ENCODE peak calls at places on chromosomes 7 and 10, in four cellular contexts. One of them, this sample, is unnamed.

GRCh38 chr10:103739039-103739764 is 116.2 kb downstream of the SH3PXD2A start:
- DNase-seq in breast epithelium: peak
- DNase-seq in gastrocnemius medialis: no peak
- DNase-seq in A549: no peak
- DNase-seq in this sample: peak

GRCh38 chr10:775245-776075 is 86.0 kb upstream of the DIP2C start:
- DNase-seq in breast epithelium: peak
- DNase-seq in gastrocnemius medialis: peak
- DNase-seq in A549: no peak
- DNase-seq in this sample: no peak

GRCh38 chr7:41974835-41975234 is 262.2 kb downstream of the GLI3 start:
- DNase-seq in breast epithelium: no peak
- DNase-seq in gastrocnemius medialis: no peak
- DNase-seq in A549: no peak
- DNase-seq in this sample: no peak

GRCh38 chr7:37047260-37047659 is 323.0 kb upstream of the AOAH start:
- DNase-seq in breast epithelium: no peak
- DNase-seq in gastrocnemius medialis: no peak
- DNase-seq in A549: no peak
- DNase-seq in this sample: no peak

GRCh38 chr7:26157520-26158105 is 5.6 kb downstream of the NFE2L3 start:
- DNase-seq in breast epithelium: no peak
- DNase-seq in gastrocnemius medialis: no peak
- DNase-seq in A549: no peak
- DNase-seq in this sample: no peak

GRCh38 chr10:16441106-16441850 is 4.5 kb downstream of the PTER start:
- DNase-seq in breast epithelium: no peak
- DNase-seq in gastrocnemius medialis: no peak
- DNase-seq in A549: no peak
- DNase-seq in this sample: no peak

GRCh38 chr7:35647171-35647574 is 47.8 kb downstream of the HERPUD2 start:
- DNase-seq in breast epithelium: no peak
- DNase-seq in gastrocnemius medialis: no peak
- DNase-seq in A549: no peak
- DNase-seq in this sample: no peak

GRCh38 chr10:114131094-114131493 is 42.9 kb downstream of the CCDC186 start:
- DNase-seq in breast epithelium: no peak
- DNase-seq in gastrocnemius medialis: no peak
- DNase-seq in A549: no peak
- DNase-seq in this sample: no peak

GRCh38 chr7:14125998-14126397 is 136.5 kb upstream of the ETV1 start:
- DNase-seq in breast epithelium: no peak
- DNase-seq in gastrocnemius medialis: no peak
- DNase-seq in A549: no peak
- DNase-seq in this sample: no peak

GRCh38 chr10:117439243-117439912 is 64.1 kb upstream of the PDZD8 start:
- DNase-seq in breast epithelium: no peak
- DNase-seq in gastrocnemius medialis: peak
- DNase-seq in A549: peak
- DNase-seq in this sample: no peak

GRCh38 chr10:24793648-24794379 is 70.1 kb upstream of the ARHGAP21 start:
- DNase-seq in breast epithelium: no peak
- DNase-seq in gastrocnemius medialis: no peak
- DNase-seq in A549: no peak
- DNase-seq in this sample: no peak

GRCh38 chr7:25454562-25455031 is 226.3 kb upstream of the NPVF start:
- DNase-seq in breast epithelium: no peak
- DNase-seq in gastrocnemius medialis: peak
- DNase-seq in A549: no peak
- DNase-seq in this sample: peak

GRCh38 chr10:36608251-36608650 is 517.1 kb upstream of the ANKRD30A start:
- DNase-seq in breast epithelium: no peak
- DNase-seq in gastrocnemius medialis: no peak
- DNase-seq in A549: peak
- DNase-seq in this sample: no peak

GRCh38 chr7:118657391-118658005 is 433.0 kb downstream of the ANKRD7 start:
- DNase-seq in breast epithelium: no peak
- DNase-seq in gastrocnemius medialis: no peak
- DNase-seq in A549: no peak
- DNase-seq in this sample: no peak

GRCh38 chr7:101739757-101740398 is 77.5 kb upstream of the CUX1 start:
- DNase-seq in breast epithelium: no peak
- DNase-seq in gastrocnemius medialis: no peak
- DNase-seq in A549: no peak
- DNase-seq in this sample: no peak

GRCh38 chr7:17564678-17565209 is 266.3 kb downstream of the AHR start:
- DNase-seq in breast epithelium: no peak
- DNase-seq in gastrocnemius medialis: no peak
- DNase-seq in A549: no peak
- DNase-seq in this sample: no peak

GRCh38 chr10:38119038-38119437 is 24.9 kb downstream of the ZNF37A start:
- DNase-seq in breast epithelium: no peak
- DNase-seq in gastrocnemius medialis: no peak
- DNase-seq in A549: no peak
- DNase-seq in this sample: no peak

GRCh38 chr7:63925262-63925625 is 73.4 kb upstream of the ZNF722 start:
- DNase-seq in breast epithelium: no peak
- DNase-seq in gastrocnemius medialis: no peak
- DNase-seq in A549: no peak
- DNase-seq in this sample: no peak

GRCh38 chr10:26455567-26456315 is 17.6 kb downstream of the APBB1IP start:
- DNase-seq in breast epithelium: no peak
- DNase-seq in gastrocnemius medialis: no peak
- DNase-seq in A549: no peak
- DNase-seq in this sample: no peak

GRCh38 chr7:35185908-35186731 is 67.8 kb downstream of the TBX20 start:
- DNase-seq in breast epithelium: no peak
- DNase-seq in gastrocnemius medialis: no peak
- DNase-seq in A549: peak
- DNase-seq in this sample: no peak

GRCh38 chr7:158472631-158473030 is 115.0 kb downstream of the PTPRN2 start:
- DNase-seq in breast epithelium: no peak
- DNase-seq in gastrocnemius medialis: no peak
- DNase-seq in A549: no peak
- DNase-seq in this sample: no peak

GRCh38 chr10:77418211-77418640 is 219.4 kb downstream of the KCNMA1 start:
- DNase-seq in breast epithelium: no peak
- DNase-seq in gastrocnemius medialis: no peak
- DNase-seq in A549: no peak
- DNase-seq in this sample: no peak

GRCh38 chr7:101138149-101138870 is 11.4 kb downstream of the SERPINE1 start:
- DNase-seq in breast epithelium: peak
- DNase-seq in gastrocnemius medialis: peak
- DNase-seq in A549: peak
- DNase-seq in this sample: peak

GRCh38 chr10:67115972-67116371 is 190.1 kb downstream of the LRRTM3 start:
- DNase-seq in breast epithelium: no peak
- DNase-seq in gastrocnemius medialis: no peak
- DNase-seq in A549: peak
- DNase-seq in this sample: no peak

GRCh38 chr7:36473454-36474282 is 84.0 kb downstream of the ANLN start:
- DNase-seq in breast epithelium: no peak
- DNase-seq in gastrocnemius medialis: no peak
- DNase-seq in A549: peak
- DNase-seq in this sample: no peak

GRCh38 chr10:110746254-110746826 is 102.2 kb downstream of the RBM20 start:
- DNase-seq in breast epithelium: peak
- DNase-seq in gastrocnemius medialis: peak
- DNase-seq in A549: peak
- DNase-seq in this sample: no peak

GRCh38 chr10:73000973-73001372 is 46.4 kb upstream of the PLA2G12B start:
- DNase-seq in breast epithelium: no peak
- DNase-seq in gastrocnemius medialis: no peak
- DNase-seq in A549: no peak
- DNase-seq in this sample: no peak

GRCh38 chr10:3395487-3395886 is 222.9 kb upstream of the PITRM1 start:
- DNase-seq in breast epithelium: no peak
- DNase-seq in gastrocnemius medialis: no peak
- DNase-seq in A549: no peak
- DNase-seq in this sample: no peak

GRCh38 chr10:101373063-101373462 is 19.1 kb downstream of the BTRC start:
- DNase-seq in breast epithelium: no peak
- DNase-seq in gastrocnemius medialis: no peak
- DNase-seq in A549: no peak
- DNase-seq in this sample: no peak

GRCh38 chr10:95741807-95742528 is 14.0 kb upstream of the ENTPD1 start:
- DNase-seq in breast epithelium: no peak
- DNase-seq in gastrocnemius medialis: no peak
- DNase-seq in A549: no peak
- DNase-seq in this sample: no peak
- TF ChIP-seq POLR2A in breast epithelium: no peak
- TF ChIP-seq POLR2A in gastrocnemius medialis: no peak
- TF ChIP-seq POLR2A in A549: no peak
- TF ChIP-seq POLR2A in this sample: no peak

DNA sequence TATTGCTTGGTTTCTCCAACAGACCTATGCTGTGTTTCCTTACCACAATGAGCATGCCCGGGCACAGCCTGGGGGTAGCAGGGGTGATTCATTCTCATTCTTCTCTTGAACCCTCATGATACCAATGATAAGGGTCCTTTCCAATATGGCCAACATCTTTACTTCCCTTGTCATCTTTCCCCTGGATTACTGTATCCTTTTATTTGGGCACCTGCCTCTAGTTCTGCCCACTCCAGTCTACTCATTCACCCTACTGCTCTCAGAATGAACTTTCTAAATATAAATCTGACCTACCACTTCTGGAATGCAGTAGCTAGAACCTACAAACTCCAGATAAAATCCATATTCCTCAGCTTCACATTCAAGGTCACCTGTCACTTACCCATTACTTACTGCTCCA is 26.4 kb upstream of the ITPRID1 start:
- DNase-seq in breast epithelium: no peak
- DNase-seq in gastrocnemius medialis: no peak
- DNase-seq in A549: no peak
- DNase-seq in this sample: no peak
- TF ChIP-seq POLR2A in breast epithelium: no peak
- TF ChIP-seq POLR2A in gastrocnemius medialis: no peak
- TF ChIP-seq POLR2A in A549: no peak
- TF ChIP-seq POLR2A in this sample: no peak

GRCh38 chr10:79159141-79159619 is 90.4 kb downstream of the ZMIZ1 start:
- DNase-seq in breast epithelium: no peak
- DNase-seq in gastrocnemius medialis: no peak
- DNase-seq in A549: no peak
- DNase-seq in this sample: no peak
- TF ChIP-seq POLR2A in breast epithelium: no peak
- TF ChIP-seq POLR2A in gastrocnemius medialis: no peak
- TF ChIP-seq POLR2A in A549: no peak
- TF ChIP-seq POLR2A in this sample: no peak

DNA sequence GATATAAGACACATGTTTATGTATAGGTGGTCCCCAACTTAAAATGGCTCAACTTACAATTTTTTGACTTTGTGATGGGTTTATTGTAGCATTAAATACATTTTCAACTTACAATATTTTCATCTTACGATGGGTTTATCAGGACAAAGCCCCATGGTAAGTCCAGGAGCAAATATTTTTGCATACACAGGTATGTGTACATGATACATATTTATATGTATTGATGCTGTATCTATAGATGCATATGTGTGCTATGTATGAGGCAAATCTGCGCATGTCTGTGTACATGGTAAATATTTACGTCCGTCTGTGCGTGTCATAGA is 664 bp upstream of the UBE3C start:
- DNase-seq in breast epithelium: no peak
- DNase-seq in gastrocnemius medialis: no peak
- DNase-seq in A549: no peak
- DNase-seq in this sample: no peak
- TF ChIP-seq POLR2A in breast epithelium: no peak
- TF ChIP-seq POLR2A in gastrocnemius medialis: no peak
- TF ChIP-seq POLR2A in A549: no peak
- TF ChIP-seq POLR2A in this sample: no peak

This sample was measured in tibial nerve.